ENCODE peak calls at places on chromosomes 1 and 21, in four cellular contexts. D is OCI-LY7, N is heart right ventricle, K is mucosa of descending colon. I is an unnamed sample.

GRCh38 chr1:8765253-8765652 is 52.2 kb downstream of the RERE start:
- DNase-seq in D (no peak), N (no peak), K (no peak), I (no peak)

GRCh38 chr21:42195378-42196031 is 23.4 kb upstream of the ABCG1 start:
- DNase-seq in D (peak; percentile 26), N (no peak), K (no peak), I (no peak)

GRCh38 chr1:184406454-184406853 is 19.6 kb downstream of the C1orf21 start:
- DNase-seq in D (no peak), N (no peak), K (no peak), I (no peak)

GRCh38 chr1:32755810-32756159 is 53.2 kb upstream of the SYNC start:
- DNase-seq in D (no peak), N (no peak), K (no peak), I (no peak)

GRCh38 chr1:2356911-2357845 is 34.2 kb downstream of the MORN1 start:
- DNase-seq in D (no peak), N (no peak), K (no peak), I (no peak)

GRCh38 chr1:36567601-36568341 is 85.1 kb upstream of the CSF3R start:
- DNase-seq in D (no peak), N (no peak), K (no peak), I (no peak)

GRCh38 chr1:157404614-157405013 is 147.7 kb downstream of the FCRL5 start:
- DNase-seq in D (no peak), N (no peak), K (no peak), I (no peak)

GRCh38 chr1:220342853-220343252 is 70.6 kb upstream of the RAB3GAP2 start:
- DNase-seq in D (no peak), N (no peak), K (no peak), I (no peak)

GRCh38 chr1:150560011-150560438 is 10.8 kb downstream of the ADAMTSL4 start:
- DNase-seq in D (peak; percentile 87), N (peak; percentile 79), K (peak; percentile 90), I (peak; percentile 88)

GRCh38 chr1:206717237-206717989 is 32.7 kb downstream of the MAPKAPK2 start:
- DNase-seq in D (peak; percentile 26), N (no peak), K (peak; percentile 32), I (peak; percentile 97)

GRCh38 chr1:28602536-28603439 is 10.7 kb downstream of the RAB42 start:
- DNase-seq in D (peak; percentile 68), N (peak; percentile 72), K (peak; percentile 83), I (peak; percentile 61)

GRCh38 chr1:43452789-43453441 is 816 bp downstream of the HYI start:
- DNase-seq in D (no peak), N (no peak), K (peak; percentile 38), I (no peak)

GRCh38 chr1:44500181-44501021 is 95.3 kb downstream of the RNF220 start:
- DNase-seq in D (no peak), N (peak; percentile 16), K (no peak), I (no peak)

GRCh38 chr1:185560760-185561159 is 173.4 kb upstream of the HMCN1 start:
- DNase-seq in D (no peak), N (peak; percentile 5), K (no peak), I (peak; percentile 40)

GRCh38 chr1:211267204-211267857 is 8.2 kb downstream of the RCOR3 start:
- DNase-seq in D (no peak), N (no peak), K (no peak), I (no peak)

GRCh38 chr1:232644209-232644608 is 14.3 kb upstream of the SIPA1L2 start:
- DNase-seq in D (no peak), N (no peak), K (no peak), I (no peak)

GRCh38 chr1:98098473-98098872 is 177.6 kb upstream of the DPYD start:
- DNase-seq in D (no peak), N (no peak), K (no peak), I (no peak)

GRCh38 chr1:76826072-76826827 is 41.0 kb upstream of the ST6GALNAC5 start:
- DNase-seq in D (no peak), N (no peak), K (no peak), I (no peak)

GRCh38 chr1:64563958-64564565 is 94.1 kb downstream of the CACHD1 start:
- DNase-seq in D (no peak), N (no peak), K (no peak), I (no peak)

GRCh38 chr1:3557366-3557765 is 53.9 kb downstream of the MEGF6 start:
- DNase-seq in D (no peak), N (no peak), K (no peak), I (no peak)

GRCh38 chr1:244865028-244865371 is 657 bp upstream of the HNRNPU start:
- DNase-seq in D (no peak), N (peak; percentile 32), K (peak; percentile 67), I (no peak)

GRCh38 chr1:67213164-67213563 is 46.9 kb downstream of the IL23R start:
- DNase-seq in D (peak; percentile 55), N (no peak), K (no peak), I (peak; percentile 28)

GRCh38 chr1:230276401-230276800 is 149.7 kb downstream of the PGBD5 start:
- DNase-seq in D (no peak), N (no peak), K (no peak), I (no peak)

GRCh38 chr1:109331113-109331512 is 24.3 kb upstream of the MYBPHL start:
- DNase-seq in D (peak; percentile 15), N (no peak), K (no peak), I (no peak)

GRCh38 chr1:118317836-118318614 is 133.0 kb upstream of the SPAG17 start:
- DNase-seq in D (no peak), N (no peak), K (no peak), I (no peak)

DNA sequence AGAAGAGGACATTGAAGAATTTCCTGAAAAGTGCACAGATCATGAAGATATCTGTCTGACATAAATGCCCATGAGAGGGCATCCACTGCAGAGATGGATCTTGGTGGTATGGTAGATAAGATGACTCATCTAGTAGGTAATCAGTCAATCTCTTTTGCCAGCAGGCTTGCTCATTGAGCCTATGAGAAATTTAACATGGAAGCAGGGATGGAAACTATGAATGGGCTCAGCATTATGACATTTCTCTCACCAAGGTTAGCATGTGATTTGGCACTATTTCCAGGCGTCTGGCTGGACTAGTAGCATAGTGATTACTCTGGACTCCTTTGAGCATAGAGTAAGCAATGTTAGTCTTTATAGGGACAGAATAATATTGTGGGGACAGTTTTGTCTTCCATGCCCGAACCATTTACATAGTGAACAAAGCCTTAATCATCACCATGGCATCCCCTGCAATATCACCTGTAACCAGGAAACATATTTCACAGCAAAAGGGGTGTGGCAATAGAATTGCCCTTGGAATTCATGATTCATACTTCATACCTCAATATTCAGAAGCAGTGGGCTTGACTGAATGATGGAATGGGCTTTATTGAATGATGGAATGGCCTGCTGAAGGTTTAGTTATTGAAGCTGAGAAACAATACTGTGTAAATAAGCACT is 7.3 kb downstream of the OR2C3 start:
- DNase-seq in D (no peak), N (no peak), K (no peak), I (no peak)
- H3K4me1 ChIP-seq in D (no peaks in the 10 kb centered on the region), N (no peaks in the 10 kb centered on the region), K (no peaks in the 10 kb centered on the region), I (no peaks in the 10 kb centered on the region)

GRCh38 chr1:40315795-40316594 is 1.1 kb downstream of the COL9A2 start:
- DNase-seq in D (peak; percentile 24), N (no peak), K (peak; percentile 25), I (no peak)
- H3K4me3 ChIP-seq in D (peak overlapping the region; percentile 56), N (peak overlapping the region; percentile 19), K (no peak overlapping the region), I (peak overlapping the region; percentile 60)

DNA sequence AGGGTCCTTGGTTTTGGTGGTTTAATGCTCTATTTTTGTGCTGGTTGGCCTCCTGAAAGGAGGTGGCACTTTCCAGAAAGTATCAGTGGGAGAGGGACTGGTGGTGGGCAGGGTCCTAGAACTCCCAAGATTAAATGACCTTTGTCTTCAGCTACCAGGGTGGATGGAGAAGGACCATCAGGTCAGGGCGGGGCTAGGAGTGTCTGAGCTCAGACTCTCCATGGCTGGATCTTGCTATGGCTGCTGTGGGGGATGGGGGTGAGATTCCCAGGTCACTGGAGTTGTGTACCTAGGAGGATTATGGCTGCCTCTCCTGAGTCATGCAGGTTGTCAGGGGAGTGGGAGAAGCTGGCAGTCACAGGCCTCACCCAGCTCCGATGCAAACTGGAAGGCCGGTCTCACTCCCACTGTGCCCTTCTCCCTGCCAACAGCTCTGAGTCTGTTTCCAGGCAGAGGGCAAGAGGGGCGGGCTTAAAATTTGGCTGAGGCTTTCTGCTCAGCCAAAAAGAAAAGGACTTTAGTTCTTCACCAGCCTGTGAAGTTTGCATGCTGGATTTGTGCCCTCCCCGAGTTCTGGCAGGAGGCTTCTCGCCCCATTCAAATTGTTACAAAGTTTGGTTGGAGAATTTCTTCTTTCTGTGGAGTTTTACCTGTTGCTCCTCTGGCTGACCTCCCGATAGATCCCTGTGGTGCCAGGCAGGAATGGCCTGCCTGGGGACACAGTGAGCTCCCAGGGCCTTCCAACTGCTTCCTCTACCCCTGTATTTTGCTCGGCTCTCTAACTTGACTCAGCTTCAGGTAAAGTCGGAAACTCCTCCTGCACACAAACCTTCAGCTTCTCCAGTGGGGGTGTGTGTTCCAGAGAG is 13.1 kb upstream of the KYAT3 start:
- DNase-seq in D (no peak), N (no peak), K (no peak), I (no peak)
- H3K4me1 ChIP-seq in D (no peaks in the 10 kb centered on the region), N (no peaks in the 10 kb centered on the region), K (no peaks in the 10 kb centered on the region), I (peaks cover 12% of the 10 kb centered on the region)

DNA sequence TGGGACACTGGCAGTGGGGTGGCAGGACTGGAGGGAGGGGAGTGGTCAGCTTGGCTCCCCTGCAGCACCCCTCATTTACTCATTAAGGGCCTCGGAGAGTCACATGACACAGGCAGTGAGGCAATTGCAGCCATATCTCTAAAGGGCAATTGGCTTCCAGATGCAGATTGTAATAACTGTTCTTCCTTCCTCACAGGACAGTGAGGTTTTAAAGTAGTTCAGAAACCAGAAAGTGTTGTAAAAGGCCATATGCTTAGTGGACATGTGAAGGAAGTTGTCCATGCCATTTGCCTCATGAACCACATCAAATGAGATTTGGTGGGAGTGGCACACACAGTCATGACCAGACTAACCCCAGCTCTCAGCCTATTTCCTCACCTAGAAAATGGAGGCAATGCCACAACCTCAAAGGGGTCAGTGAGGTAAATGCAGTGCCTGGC is 11.1 kb downstream of the MTX1 start:
- DNase-seq in D (peak; percentile 51), N (no peak), K (peak; percentile 61), I (no peak)
- H3K4me3 ChIP-seq in D (no peak overlapping the region), N (no peak overlapping the region), K (no peak overlapping the region), I (no peak overlapping the region)

GRCh38 chr1:198919667-198920398 is 281.0 kb downstream of the PTPRC start:
- DNase-seq in D (no peak), N (no peak), K (no peak), I (peak; percentile 88)
- H3K4me1 ChIP-seq in D (peaks cover 19% of the 10 kb centered on the region), N (peaks cover 55% of the 10 kb centered on the region), K (no peaks in the 10 kb centered on the region), I (peaks cover 24% of the 10 kb centered on the region)

DNA sequence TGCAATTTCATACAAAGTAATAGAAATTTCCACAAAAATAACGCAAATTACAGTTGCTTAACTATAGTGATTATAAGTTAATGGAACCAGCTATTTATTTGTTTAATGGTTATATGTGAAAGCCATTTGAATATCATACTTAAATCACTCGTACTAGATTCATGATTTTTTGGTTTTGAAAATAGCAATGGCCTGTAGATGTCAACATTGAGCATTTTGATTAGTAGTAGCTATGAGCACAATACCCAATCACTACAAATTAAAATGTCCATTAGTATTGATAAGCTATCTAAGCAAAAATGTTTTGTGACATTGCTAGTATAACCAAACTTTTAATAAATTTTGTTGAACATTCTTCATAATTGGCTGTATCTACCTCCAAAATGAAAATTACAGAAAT is 10.0 kb downstream of the COL24A1 start:
- DNase-seq in D (no peak), N (no peak), K (no peak), I (no peak)
- H3K4me3 ChIP-seq in D (no peak overlapping the region), N (no peak overlapping the region), K (no peak overlapping the region), I (no peak overlapping the region)

I was measured in MM.1S.